ENCODE peak calls at places on chromosomes 2 and 18, in eight cellular contexts. One of them, this sample, is unnamed.

GRCh38 chr2:193712912-193713311 is 1518.2 kb upstream of the TMEFF2 start:
- DNase-seq in cardiac muscle cell: no peak
- DNase-seq in AG04450: no peak
- DNase-seq in EL: no peak
- DNase-seq in IMR-90: no peak
- DNase-seq in GM12865: no peak
- DNase-seq in heart right ventricle: no peak
- DNase-seq in DMS153: no peak
- DNase-seq in this sample: no peak

GRCh38 chr18:62637807-62638687 is 77.3 kb upstream of the PHLPP1 start:
- DNase-seq in cardiac muscle cell: peak
- DNase-seq in AG04450: no peak
- DNase-seq in EL: peak
- DNase-seq in IMR-90: peak
- DNase-seq in GM12865: peak
- DNase-seq in heart right ventricle: no peak
- DNase-seq in DMS153: no peak
- DNase-seq in this sample: peak

GRCh38 chr2:19225931-19226330 is 132.5 kb downstream of the OSR1 start:
- DNase-seq in cardiac muscle cell: no peak
- DNase-seq in AG04450: no peak
- DNase-seq in EL: no peak
- DNase-seq in IMR-90: no peak
- DNase-seq in GM12865: no peak
- DNase-seq in heart right ventricle: no peak
- DNase-seq in DMS153: no peak
- DNase-seq in this sample: no peak

GRCh38 chr2:70850905-70851304 is 15.3 kb upstream of the CD207 start:
- DNase-seq in cardiac muscle cell: no peak
- DNase-seq in AG04450: no peak
- DNase-seq in EL: no peak
- DNase-seq in IMR-90: no peak
- DNase-seq in GM12865: no peak
- DNase-seq in heart right ventricle: no peak
- DNase-seq in DMS153: no peak
- DNase-seq in this sample: no peak

GRCh38 chr2:71678874-71679273 is 225.5 kb downstream of the DYSF start:
- DNase-seq in cardiac muscle cell: no peak
- DNase-seq in AG04450: no peak
- DNase-seq in EL: no peak
- DNase-seq in IMR-90: no peak
- DNase-seq in GM12865: no peak
- DNase-seq in heart right ventricle: no peak
- DNase-seq in DMS153: no peak
- DNase-seq in this sample: no peak

GRCh38 chr2:223037433-223037800 is 14.6 kb upstream of the KCNE4 start:
- DNase-seq in cardiac muscle cell: no peak
- DNase-seq in AG04450: no peak
- DNase-seq in EL: no peak
- DNase-seq in IMR-90: no peak
- DNase-seq in GM12865: no peak
- DNase-seq in heart right ventricle: no peak
- DNase-seq in DMS153: no peak
- DNase-seq in this sample: no peak

GRCh38 chr2:46495347-46496030 is 16.1 kb downstream of the TMEM247 start:
- DNase-seq in cardiac muscle cell: no peak
- DNase-seq in AG04450: no peak
- DNase-seq in EL: peak
- DNase-seq in IMR-90: peak
- DNase-seq in GM12865: no peak
- DNase-seq in heart right ventricle: no peak
- DNase-seq in DMS153: no peak
- DNase-seq in this sample: no peak

GRCh38 chr2:142936629-142937028 is 59.2 kb downstream of the KYNU start:
- DNase-seq in cardiac muscle cell: no peak
- DNase-seq in AG04450: no peak
- DNase-seq in EL: no peak
- DNase-seq in IMR-90: no peak
- DNase-seq in GM12865: no peak
- DNase-seq in heart right ventricle: no peak
- DNase-seq in DMS153: no peak
- DNase-seq in this sample: no peak

GRCh38 chr18:46740046-46740445 is 16.8 kb downstream of the ST8SIA5 start:
- DNase-seq in cardiac muscle cell: no peak
- DNase-seq in AG04450: no peak
- DNase-seq in EL: no peak
- DNase-seq in IMR-90: no peak
- DNase-seq in GM12865: no peak
- DNase-seq in heart right ventricle: no peak
- DNase-seq in DMS153: no peak
- DNase-seq in this sample: no peak

GRCh38 chr2:232512557-232512956 is 7.6 kb upstream of the PRSS56 start:
- DNase-seq in cardiac muscle cell: no peak
- DNase-seq in AG04450: no peak
- DNase-seq in EL: no peak
- DNase-seq in IMR-90: no peak
- DNase-seq in GM12865: no peak
- DNase-seq in heart right ventricle: no peak
- DNase-seq in DMS153: no peak
- DNase-seq in this sample: no peak

GRCh38 chr2:43455735-43456642 is 139.8 kb downstream of the THADA start:
- DNase-seq in cardiac muscle cell: no peak
- DNase-seq in AG04450: no peak
- DNase-seq in EL: peak
- DNase-seq in IMR-90: peak
- DNase-seq in GM12865: peak
- DNase-seq in heart right ventricle: no peak
- DNase-seq in DMS153: peak
- DNase-seq in this sample: no peak

GRCh38 chr18:12597775-12598174 is 60.1 kb downstream of the SPIRE1 start:
- DNase-seq in cardiac muscle cell: peak
- DNase-seq in AG04450: peak
- DNase-seq in EL: peak
- DNase-seq in IMR-90: peak
- DNase-seq in GM12865: no peak
- DNase-seq in heart right ventricle: peak
- DNase-seq in DMS153: no peak
- DNase-seq in this sample: no peak

GRCh38 chr2:122238006-122238559 is 482.6 kb downstream of the TSN start:
- DNase-seq in cardiac muscle cell: no peak
- DNase-seq in AG04450: no peak
- DNase-seq in EL: no peak
- DNase-seq in IMR-90: no peak
- DNase-seq in GM12865: no peak
- DNase-seq in heart right ventricle: no peak
- DNase-seq in DMS153: no peak
- DNase-seq in this sample: no peak

GRCh38 chr2:146147448-146148012 is 1627.6 kb upstream of the ZEB2 start:
- DNase-seq in cardiac muscle cell: no peak
- DNase-seq in AG04450: no peak
- DNase-seq in EL: no peak
- DNase-seq in IMR-90: no peak
- DNase-seq in GM12865: no peak
- DNase-seq in heart right ventricle: no peak
- DNase-seq in DMS153: no peak
- DNase-seq in this sample: no peak

GRCh38 chr2:212136216-212136795 is 402.3 kb downstream of the ERBB4 start:
- DNase-seq in cardiac muscle cell: no peak
- DNase-seq in AG04450: no peak
- DNase-seq in EL: no peak
- DNase-seq in IMR-90: peak
- DNase-seq in GM12865: no peak
- DNase-seq in heart right ventricle: no peak
- DNase-seq in DMS153: no peak
- DNase-seq in this sample: no peak

GRCh38 chr2:55771612-55772011 is 78.0 kb upstream of the PNPT1 start:
- DNase-seq in cardiac muscle cell: peak
- DNase-seq in AG04450: no peak
- DNase-seq in EL: peak
- DNase-seq in IMR-90: peak
- DNase-seq in GM12865: no peak
- DNase-seq in heart right ventricle: no peak
- DNase-seq in DMS153: peak
- DNase-seq in this sample: no peak

GRCh38 chr2:181231151-181231550 is 226.0 kb upstream of the ITGA4 start:
- DNase-seq in cardiac muscle cell: no peak
- DNase-seq in AG04450: no peak
- DNase-seq in EL: no peak
- DNase-seq in IMR-90: no peak
- DNase-seq in GM12865: peak
- DNase-seq in heart right ventricle: no peak
- DNase-seq in DMS153: no peak
- DNase-seq in this sample: no peak

GRCh38 chr2:70962211-70962884 is 16.1 kb upstream of the ANKRD53 start:
- DNase-seq in cardiac muscle cell: no peak
- DNase-seq in AG04450: no peak
- DNase-seq in EL: no peak
- DNase-seq in IMR-90: no peak
- DNase-seq in GM12865: no peak
- DNase-seq in heart right ventricle: no peak
- DNase-seq in DMS153: no peak
- DNase-seq in this sample: no peak

GRCh38 chr2:98739020-98739419 is 8.1 kb upstream of the MGAT4A start:
- DNase-seq in cardiac muscle cell: no peak
- DNase-seq in AG04450: no peak
- DNase-seq in EL: no peak
- DNase-seq in IMR-90: no peak
- DNase-seq in GM12865: no peak
- DNase-seq in heart right ventricle: no peak
- DNase-seq in DMS153: no peak
- DNase-seq in this sample: no peak

GRCh38 chr18:79788096-79789085 is 9.3 kb upstream of the KCNG2 start:
- DNase-seq in cardiac muscle cell: no peak
- DNase-seq in AG04450: no peak
- DNase-seq in EL: no peak
- DNase-seq in IMR-90: no peak
- DNase-seq in GM12865: no peak
- DNase-seq in heart right ventricle: no peak
- DNase-seq in DMS153: no peak
- DNase-seq in this sample: no peak

GRCh38 chr2:62192811-62193210 is 3.1 kb upstream of the B3GNT2 start:
- DNase-seq in cardiac muscle cell: no peak
- DNase-seq in AG04450: no peak
- DNase-seq in EL: no peak
- DNase-seq in IMR-90: no peak
- DNase-seq in GM12865: no peak
- DNase-seq in heart right ventricle: no peak
- DNase-seq in DMS153: no peak
- DNase-seq in this sample: no peak

GRCh38 chr2:115560671-115561070 is 1118.2 kb downstream of the DPP10 start:
- DNase-seq in cardiac muscle cell: no peak
- DNase-seq in AG04450: no peak
- DNase-seq in EL: no peak
- DNase-seq in IMR-90: no peak
- DNase-seq in GM12865: no peak
- DNase-seq in heart right ventricle: no peak
- DNase-seq in DMS153: no peak
- DNase-seq in this sample: no peak

GRCh38 chr2:30456106-30456505 is 9.1 kb downstream of the LCLAT1 start:
- DNase-seq in cardiac muscle cell: no peak
- DNase-seq in AG04450: no peak
- DNase-seq in EL: no peak
- DNase-seq in IMR-90: no peak
- DNase-seq in GM12865: no peak
- DNase-seq in heart right ventricle: no peak
- DNase-seq in DMS153: no peak
- DNase-seq in this sample: no peak

GRCh38 chr18:57891707-57892391 is 88.7 kb upstream of the ATP8B1 start:
- DNase-seq in cardiac muscle cell: no peak
- DNase-seq in AG04450: no peak
- DNase-seq in EL: no peak
- DNase-seq in IMR-90: no peak
- DNase-seq in GM12865: peak
- DNase-seq in heart right ventricle: no peak
- DNase-seq in DMS153: no peak
- DNase-seq in this sample: no peak

GRCh38 chr2:101710690-101711318 is 13.3 kb downstream of the MAP4K4 start:
- DNase-seq in cardiac muscle cell: no peak
- DNase-seq in AG04450: no peak
- DNase-seq in EL: peak
- DNase-seq in IMR-90: peak
- DNase-seq in GM12865: no peak
- DNase-seq in heart right ventricle: no peak
- DNase-seq in DMS153: no peak
- DNase-seq in this sample: no peak

GRCh38 chr2:17620280-17620679 is 79.8 kb downstream of the VSNL1 start:
- DNase-seq in cardiac muscle cell: no peak
- DNase-seq in AG04450: no peak
- DNase-seq in EL: peak
- DNase-seq in IMR-90: peak
- DNase-seq in GM12865: no peak
- DNase-seq in heart right ventricle: peak
- DNase-seq in DMS153: no peak
- DNase-seq in this sample: no peak